ENCODE peak calls at places on chromosomes 11 and 22, in eight cellular contexts. E is ovary, I is K562, L is suprapubic skin, R is A549, S is NB4, V is transverse colon, Y is stomach. X is an unnamed sample.

GRCh38 chr11:102347526-102348331 is 715 bp downstream of the BIRC2 start:
- DNase-seq in E (no peak), I (no peak), L (no peak), R (no peak), S (peak), V (peak), Y (no peak), X (peak)

GRCh38 chr11:73241300-73241699 is 23.2 kb downstream of the P2RY2 start:
- DNase-seq in E (no peak), I (no peak), L (no peak), R (no peak), S (no peak), V (no peak), Y (no peak), X (no peak)

GRCh38 chr22:50243704-50244419 is 961 bp downstream of the TUBGCP6 start:
- DNase-seq in E (no peak), I (no peak), L (no peak), R (no peak), S (peak), V (no peak), Y (no peak), X (no peak)

GRCh38 chr22:22838148-22838786 is 49.3 kb upstream of the IGLL5 start:
- DNase-seq in E (no peak), I (no peak), L (no peak), R (no peak), S (peak), V (no peak), Y (no peak), X (no peak)

GRCh38 chr11:114416441-114416928 is 16.0 kb downstream of the RBM7 start:
- DNase-seq in E (no peak), I (no peak), L (no peak), R (no peak), S (no peak), V (no peak), Y (no peak), X (no peak)

GRCh38 chr22:20652582-20652981 is 121.3 kb upstream of the SERPIND1 start:
- DNase-seq in E (no peak), I (peak), L (no peak), R (no peak), S (no peak), V (no peak), Y (no peak), X (no peak)

GRCh38 chr11:72688486-72688885 is 14.3 kb upstream of the PDE2A start:
- DNase-seq in E (no peak), I (no peak), L (no peak), R (no peak), S (no peak), V (no peak), Y (no peak), X (no peak)

GRCh38 chr11:12376259-12376971 is 956 bp upstream of the PARVA start:
- DNase-seq in E (peak), I (no peak), L (no peak), R (no peak), S (no peak), V (peak), Y (no peak), X (peak)

GRCh38 chr11:13674799-13675509 is 6.5 kb downstream of the FAR1 start:
- DNase-seq in E (no peak), I (no peak), L (no peak), R (no peak), S (peak), V (no peak), Y (no peak), X (no peak)

GRCh38 chr11:92812841-92813240 is 156.6 kb upstream of the MTNR1B start:
- DNase-seq in E (no peak), I (no peak), L (no peak), R (no peak), S (no peak), V (no peak), Y (no peak), X (no peak)

GRCh38 chr22:16959345-16959930 is 48.6 kb downstream of the GAB4 start:
- DNase-seq in E (no peak), I (peak), L (no peak), R (no peak), S (peak), V (no peak), Y (no peak), X (no peak)

GRCh38 chr11:125542709-125543108 is 26.6 kb upstream of the EI24 start:
- DNase-seq in E (no peak), I (no peak), L (no peak), R (no peak), S (peak), V (no peak), Y (no peak), X (no peak)

GRCh38 chr22:39732625-39733024 is 160.9 kb downstream of the ENTHD1 start:
- DNase-seq in E (no peak), I (no peak), L (no peak), R (no peak), S (no peak), V (no peak), Y (no peak), X (no peak)

GRCh38 chr11:64339754-64340408 is at the start of gene CCDC88B:
- DNase-seq in E (no peak), I (no peak), L (no peak), R (no peak), S (peak), V (peak), Y (peak), X (no peak)

GRCh38 chr11:102849319-102849718 is 5.9 kb upstream of the MMP3 start:
- DNase-seq in E (no peak), I (no peak), L (no peak), R (no peak), S (no peak), V (no peak), Y (no peak), X (no peak)

GRCh38 chr11:93611836-93612677 is 49.4 kb upstream of the CEP295 start:
- DNase-seq in E (no peak), I (no peak), L (no peak), R (no peak), S (no peak), V (peak), Y (peak), X (peak)

GRCh38 chr11:71577469-71578004 is 5.1 kb downstream of the KRTAP5-11 start:
- DNase-seq in E (no peak), I (no peak), L (no peak), R (no peak), S (no peak), V (no peak), Y (no peak), X (no peak)

GRCh38 chr22:45511847-45512261 is 9.2 kb downstream of the FBLN1 start:
- DNase-seq in E (peak), I (no peak), L (no peak), R (no peak), S (no peak), V (peak), Y (peak), X (peak)

GRCh38 chr11:71458146-71459070 is 5.4 kb downstream of the NADSYN1 start:
- DNase-seq in E (no peak), I (no peak), L (no peak), R (no peak), S (no peak), V (no peak), Y (no peak), X (no peak)

GRCh38 chr11:2801711-2802388 is 83.7 kb downstream of the CDKN1C start:
- DNase-seq in E (peak), I (no peak), L (peak), R (no peak), S (no peak), V (peak), Y (peak), X (peak)

GRCh38 chr11:75350743-75351540 is 519 bp downstream of the ARRB1 start:
- DNase-seq in E (peak), I (peak), L (no peak), R (no peak), S (peak), V (peak), Y (peak), X (peak)

GRCh38 chr11:23404225-23405160 is 544.2 kb upstream of the CCDC179 start:
- DNase-seq in E (peak), I (no peak), L (no peak), R (no peak), S (no peak), V (no peak), Y (peak), X (no peak)

GRCh38 chr11:64994318-64994717 is 2.5 kb downstream of the BATF2 start:
- DNase-seq in E (no peak), I (no peak), L (no peak), R (no peak), S (no peak), V (no peak), Y (no peak), X (no peak)

GRCh38 chr22:44795701-44796630 is 43.6 kb downstream of the ARHGAP8 start:
- DNase-seq in E (no peak), I (no peak), L (no peak), R (no peak), S (no peak), V (no peak), Y (no peak), X (no peak)

GRCh38 chr22:28175730-28176492 is 256.9 kb upstream of the PITPNB start:
- DNase-seq in E (no peak), I (no peak), L (no peak), R (no peak), S (no peak), V (no peak), Y (no peak), X (no peak)

GRCh38 chr11:77779935-77780334 is 40.6 kb downstream of the RSF1 start:
- DNase-seq in E (no peak), I (no peak), L (no peak), R (no peak), S (peak), V (no peak), Y (no peak), X (no peak)

GRCh38 chr11:125621995-125622394 is 3.0 kb upstream of the CHEK1 start:
- DNase-seq in E (no peak), I (no peak), L (no peak), R (no peak), S (peak), V (no peak), Y (no peak), X (no peak)

GRCh38 chr11:79486239-79486984 is 45.6 kb upstream of the TENM4 start:
- DNase-seq in E (no peak), I (no peak), L (no peak), R (no peak), S (no peak), V (no peak), Y (no peak), X (no peak)

GRCh38 chr11:112113539-112114457 is 27.1 kb downstream of the SDHD start:
- DNase-seq in E (no peak), I (peak), L (no peak), R (peak), S (peak), V (no peak), Y (no peak), X (no peak)

GRCh38 chr11:2928605-2929510 is at the start of gene PHLDA2:
- DNase-seq in E (no peak), I (peak), L (no peak), R (peak), S (peak), V (peak), Y (peak), X (peak)

GRCh38 chr11:46363031-46363407 is 15.8 kb downstream of the DGKZ start:
- DNase-seq in E (no peak), I (no peak), L (no peak), R (no peak), S (peak), V (no peak), Y (peak), X (no peak)

GRCh38 chr11:118410055-118410745 is 8.8 kb downstream of the ATP5MG start:
- DNase-seq in E (no peak), I (no peak), L (no peak), R (no peak), S (no peak), V (no peak), Y (no peak), X (no peak)

GRCh38 chr11:118412921-118413320 is 11.5 kb downstream of the ATP5MG start:
- DNase-seq in E (no peak), I (no peak), L (no peak), R (no peak), S (no peak), V (no peak), Y (no peak), X (no peak)

GRCh38 chr11:118415739-118416068 is 14.3 kb downstream of the ATP5MG start:
- DNase-seq in E (no peak), I (peak), L (no peak), R (peak), S (peak), V (peak), Y (peak), X (peak)

GRCh38 chr11:118415051-118415738 is 13.8 kb downstream of the ATP5MG start:
- DNase-seq in E (no peak), I (no peak), L (no peak), R (no peak), S (peak), V (no peak), Y (no peak), X (no peak)

DNA sequence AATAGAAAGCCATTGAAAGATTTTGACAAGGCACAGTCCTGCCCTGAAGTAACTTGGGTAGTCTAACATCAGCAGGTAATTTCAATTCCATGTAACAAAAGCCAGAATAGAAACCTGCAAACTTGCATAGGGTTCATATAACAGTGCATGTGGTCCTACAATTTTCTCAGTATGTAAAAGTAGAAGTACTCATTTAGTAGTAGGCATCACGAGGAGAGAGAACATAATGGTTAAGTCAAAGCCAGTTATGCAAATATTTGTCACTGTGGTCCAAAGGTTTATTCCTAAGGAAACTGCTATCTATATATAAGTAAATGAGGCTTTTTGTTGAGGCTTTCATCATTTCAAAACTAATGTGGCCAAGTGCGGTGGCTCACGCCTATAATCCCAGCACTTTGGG is 10.1 kb downstream of the ATP5MG start:
- DNase-seq in E (no peak), I (no peak), L (no peak), R (no peak), S (no peak), V (no peak), Y (no peak), X (no peak)
- TF ChIP-seq POLR2A in E (no peak), I (no peak), L (no peak), R (no peak), S (no peak), V (no peak), Y (no peak), X (no peak)

GRCh38 chr11:34278175-34278574 is 79.6 kb downstream of the ABTB2 start:
- DNase-seq in E (no peak), I (no peak), L (no peak), R (no peak), S (no peak), V (no peak), Y (no peak), X (no peak)
- TF ChIP-seq POLR2A in E (no peak), I (no peak), L (no peak), R (no peak), S (no peak), V (no peak), Y (no peak), X (no peak)

GRCh38 chr11:85653048-85653447 is 5.3 kb downstream of the TMEM126A start:
- DNase-seq in E (no peak), I (no peak), L (no peak), R (no peak), S (no peak), V (no peak), Y (no peak), X (no peak)

GRCh38 chr11:85643255-85643654 is 4.5 kb upstream of the TMEM126A start:
- DNase-seq in E (peak), I (no peak), L (no peak), R (no peak), S (no peak), V (peak), Y (peak), X (peak)

GRCh38 chr11:85651118-85651517 is 3.4 kb downstream of the TMEM126A start:
- DNase-seq in E (no peak), I (no peak), L (no peak), R (no peak), S (no peak), V (no peak), Y (no peak), X (no peak)

GRCh38 chr11:85647078-85647477 is 689 bp upstream of the TMEM126A start:
- DNase-seq in E (no peak), I (no peak), L (no peak), R (no peak), S (no peak), V (no peak), Y (no peak), X (no peak)

DNA sequence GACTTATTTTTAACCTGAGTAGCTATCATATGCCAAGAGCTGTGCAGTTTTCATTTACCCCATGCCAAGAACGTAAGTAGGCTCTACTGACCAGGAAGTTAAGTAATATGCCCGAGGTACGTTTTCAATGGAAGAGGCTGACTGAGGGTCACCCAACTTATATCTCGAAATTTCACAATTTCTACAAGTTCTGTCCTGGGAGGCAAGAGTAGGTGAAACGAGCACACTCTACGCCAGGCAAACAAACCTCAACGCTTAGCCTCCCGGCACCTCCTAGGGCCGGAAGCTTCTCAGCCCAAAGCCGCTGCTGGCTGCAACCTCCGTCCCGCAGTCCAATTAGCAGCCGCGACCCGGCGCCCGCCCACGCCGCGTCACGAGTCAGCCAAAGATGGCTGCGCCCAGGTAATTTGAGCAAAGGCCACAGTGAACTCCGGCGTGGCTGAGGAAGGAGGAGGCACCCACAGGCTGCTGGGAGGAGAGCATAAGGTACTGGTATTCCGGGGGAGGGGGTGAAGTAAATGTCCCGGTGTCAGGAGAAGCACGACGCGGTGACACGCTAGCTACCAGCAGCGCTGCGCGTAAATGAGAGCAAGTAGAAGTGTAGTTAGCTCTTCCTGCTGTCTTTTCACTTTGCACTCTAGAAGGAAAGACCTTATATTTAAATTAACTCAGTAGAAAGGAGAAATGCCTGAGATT is at the start of gene TMEM126A:
- DNase-seq in E (peak), I (peak), L (peak), R (peak), S (peak), V (peak), Y (peak), X (peak)
- TF ChIP-seq POLR2A in E (peak), I (peak), L (peak), R (peak), S (peak), V (peak), Y (no peak), X (peak)

GRCh38 chr11:70424765-70425164 is 26.4 kb downstream of the CTTN start:
- DNase-seq in E (no peak), I (no peak), L (no peak), R (no peak), S (peak), V (no peak), Y (no peak), X (no peak)
- TF ChIP-seq POLR2A in E (no peak), I (no peak), L (no peak), R (no peak), S (no peak), V (no peak), Y (no peak), X (no peak)

X was measured in body of pancreas.